ENCODE peak calls at places on chromosomes 5 and 9, in five cellular contexts. M is stimulated activated CD4-positive, alpha-beta T cell treated with anti-CD3 and anti-CD28 coated beads, Interleukin-1b, Interleukin-23, amount 100 ng/mL, for 24 hours; D is GM23248; Z is astrocyte of the hippocampus; A is BJ. T is an unnamed sample.

GRCh38 chr5:67361932-67362729 is 165.5 kb upstream of the CD180 start:
- DNase-seq in M (no peak), D (no peak), Z (peak; percentile 79), A (no peak), T (no peak)

GRCh38 chr9:84990850-84991505 is 321.4 kb downstream of the NTRK2 start:
- DNase-seq in M (no peak), D (no peak), Z (no peak), A (no peak), T (no peak)

GRCh38 chr9:128845186-128845931 is 15.8 kb upstream of the SPOUT1 start:
- DNase-seq in M (no peak), D (no peak), Z (no peak), A (no peak), T (no peak)

GRCh38 chr9:93955356-93956182 is 414 bp upstream of the BARX1 start:
- DNase-seq in M (no peak), D (peak; percentile 48), Z (no peak), A (no peak), T (no peak)

GRCh38 chr9:14396171-14396570 is 82.2 kb upstream of the NFIB start:
- DNase-seq in M (no peak), D (no peak), Z (no peak), A (no peak), T (no peak)

GRCh38 chr5:163407034-163407652 is 30.3 kb upstream of the CCNG1 start:
- DNase-seq in M (no peak), D (peak; percentile 48), Z (peak; percentile 70), A (no peak), T (no peak)

GRCh38 chr5:138752951-138753793 is at the start of gene CTNNA1:
- DNase-seq in M (peak; percentile 24), D (peak; percentile 78), Z (peak; percentile 88), A (no peak), T (peak; percentile 60)

GRCh38 chr9:127555830-127556820 is 56.0 kb upstream of the STXBP1 start:
- DNase-seq in M (no peak), D (peak; percentile 99), Z (peak; percentile 95), A (peak; percentile 87), T (peak; percentile 78)

GRCh38 chr9:88537743-88538055 is 2.7 kb downstream of the NXNL2 start:
- DNase-seq in M (no peak), D (peak; percentile 94), Z (peak; percentile 93), A (peak; percentile 67), T (no peak)

GRCh38 chr9:16304301-16304700 is 566.2 kb downstream of the BNC2 start:
- DNase-seq in M (no peak), D (no peak), Z (no peak), A (no peak), T (no peak)

GRCh38 chr5:127187711-127188110 is 102.9 kb upstream of the MEGF10 start:
- DNase-seq in M (no peak), D (no peak), Z (no peak), A (no peak), T (no peak)

GRCh38 chr9:71001780-71002386 is 119.5 kb downstream of the TRPM3 start:
- DNase-seq in M (no peak), D (peak; percentile 46), Z (peak; percentile 52), A (no peak), T (no peak)

GRCh38 chr5:166430491-166431319 is 1860.7 kb upstream of the WWC1 start:
- DNase-seq in M (no peak), D (no peak), Z (peak; percentile 45), A (no peak), T (no peak)

GRCh38 chr5:164256351-164256750 is 750.9 kb downstream of the MAT2B start:
- DNase-seq in M (no peak), D (peak; percentile 0), Z (peak; percentile 6), A (no peak), T (no peak)

GRCh38 chr9:98375138-98375726 is 119.8 kb upstream of the TBC1D2 start:
- DNase-seq in M (no peak), D (peak; percentile 96), Z (peak; percentile 22), A (peak; percentile 46), T (no peak)

GRCh38 chr5:90307386-90308181 is 102.0 kb downstream of the CETN3 start:
- DNase-seq in M (no peak), D (no peak), Z (no peak), A (no peak), T (no peak)

GRCh38 chr5:71533142-71533541 is 54.0 kb upstream of the MCCC2 start:
- DNase-seq in M (no peak), D (peak; percentile 67), Z (no peak), A (no peak), T (no peak)

GRCh38 chr5:36683821-36684434 is 77.5 kb downstream of the SLC1A3 start:
- DNase-seq in M (no peak), D (peak; percentile 76), Z (no peak), A (peak; percentile 59), T (no peak)

GRCh38 chr9:89986190-89986589 is 381.4 kb downstream of the GADD45G start:
- DNase-seq in M (no peak), D (no peak), Z (no peak), A (no peak), T (no peak)

GRCh38 chr9:69444791-69445190 is 119.8 kb downstream of the ENTREP1 start:
- DNase-seq in M (no peak), D (no peak), Z (peak; percentile 69), A (no peak), T (no peak)

GRCh38 chr5:55919625-55920024 is 68.5 kb downstream of the IL31RA start:
- DNase-seq in M (no peak), D (no peak), Z (no peak), A (no peak), T (no peak)

GRCh38 chr5:178677429-178677828 is 50.6 kb upstream of the CLK4 start:
- DNase-seq in M (no peak), D (no peak), Z (no peak), A (no peak), T (no peak)

GRCh38 chr5:134371834-134372340 is 518 bp downstream of the UBE2B start:
- DNase-seq in M (peak; percentile 13), D (peak; percentile 54), Z (peak; percentile 64), A (no peak), T (peak; percentile 29)

GRCh38 chr9:117080996-117081395 is 333.9 kb downstream of the ASTN2 start:
- DNase-seq in M (no peak), D (no peak), Z (no peak), A (no peak), T (no peak)

GRCh38 chr5:101012880-101013279 is 109.8 kb upstream of the ST8SIA4 start:
- DNase-seq in M (no peak), D (no peak), Z (no peak), A (no peak), T (no peak)

GRCh38 chr5:101390317-101390908 is 487.3 kb upstream of the ST8SIA4 start:
- DNase-seq in M (no peak), D (peak; percentile 73), Z (peak; percentile 85), A (peak; percentile 0), T (no peak)

GRCh38 chr9:70053864-70054263 is 10.2 kb downstream of the MAMDC2 start:
- DNase-seq in M (no peak), D (no peak), Z (peak; percentile 49), A (no peak), T (no peak)

GRCh38 chr9:32589083-32589713 is 16.2 kb upstream of the NDUFB6 start:
- DNase-seq in M (no peak), D (peak; percentile 71), Z (peak; percentile 64), A (no peak), T (no peak)

GRCh38 chr5:140596364-140596763 is 31.7 kb downstream of the SLC35A4 start:
- DNase-seq in M (no peak), D (no peak), Z (peak; percentile 62), A (no peak), T (no peak)

GRCh38 chr9:111659706-111660105 is 1.7 kb upstream of the GNG10 start:
- DNase-seq in M (no peak), D (no peak), Z (no peak), A (no peak), T (no peak)

GRCh38 chr5:98905857-98906688 is 22.7 kb downstream of the CHD1 start:
- DNase-seq in M (no peak), D (peak; percentile 57), Z (peak; percentile 59), A (no peak), T (no peak)